ENCODE peak calls at places on chromosomes 4 and X, in ten cellular contexts. I is iPS-NIHi11; N is kidney tubule cell; C is effector CD4-positive, alpha-beta T cell; F is Peyer's patch; Q is T-helper 9 cell; G is mesendoderm; X is GM23248; A is fibroblast of lung; L is NCI-H1105. V is an unnamed sample.
A peak's percentile ranks its signal among the peaks of the same experiment; 100 is the strongest.

GRCh38 chr4:147117400-147117799 is 171.7 kb upstream of the TTC29 start:
- DNase-seq in I (no peak), N (no peak), G (peak; percentile 89), A (peak; percentile 55), L (no peak), C (no peak), F (no peak), X (no peak), Q (no peak), V (no peak)

GRCh38 chrX:110395877-110396276 is 37.2 kb downstream of the RTL9 start:
- DNase-seq in X (peak; percentile 58), G (no peak), L (no peak), A (no peak), I (no peak), N (peak; percentile 34), C (no peak), Q (no peak), F (no peak), V (no peak)

GRCh38 chrX:53794181-53794580 is 107.7 kb upstream of the HUWE1 start:
- DNase-seq in G (peak; percentile 3), X (no peak), I (no peak), N (no peak), Q (no peak), L (no peak), C (no peak), F (no peak), A (no peak), V (no peak)

GRCh38 chrX:49163555-49164419 is 1.2 kb downstream of the MAGIX start:
- DNase-seq in F (peak; percentile 88), C (peak; percentile 68), Q (peak; percentile 68), A (peak; percentile 85), L (peak; percentile 72), I (peak; percentile 68), X (peak; percentile 81), G (peak; percentile 92), N (peak; percentile 77), V (peak; percentile 88)

GRCh38 chr4:80058740-80059139 is 14.3 kb downstream of the ANTXR2 start:
- DNase-seq in N (peak; percentile 39), Q (peak; percentile 12), I (no peak), A (peak; percentile 11), C (peak; percentile 40), G (peak; percentile 29), L (no peak), F (no peak), X (peak; percentile 52), V (no peak)

GRCh38 chr4:188432328-188432727 is 293.1 kb downstream of the TRIML1 start:
- DNase-seq in I (no peak), N (no peak), G (no peak), L (no peak), A (no peak), F (no peak), X (no peak), C (no peak), Q (no peak), V (no peak)

GRCh38 chr4:139734201-139734874 is 68.7 kb downstream of the MGST2 start:
- DNase-seq in C (no peak), X (peak; percentile 78), G (peak; percentile 33), F (no peak), L (no peak), N (no peak), I (no peak), A (peak; percentile 91), Q (no peak), V (no peak)

GRCh38 chrX:74363914-74364313 is 57.4 kb upstream of the SLC16A2 start:
- DNase-seq in G (no peak), Q (no peak), I (no peak), C (no peak), N (no peak), A (no peak), F (no peak), L (no peak), X (no peak), V (no peak)

GRCh38 chrX:53594354-53594753 is 92.2 kb downstream of the HUWE1 start:
- DNase-seq in A (peak; percentile 5), X (peak; percentile 57), Q (no peak), N (peak; percentile 17), I (no peak), L (no peak), C (no peak), G (no peak), F (no peak), V (no peak)

GRCh38 chr4:26052663-26053534 is 138.9 kb downstream of the SMIM20 start:
- DNase-seq in X (no peak), C (no peak), L (no peak), N (no peak), A (no peak), G (no peak), Q (no peak), F (no peak), I (no peak), V (no peak)

GRCh38 chr4:127660486-127660885 is 27.7 kb downstream of the INTU start:
- DNase-seq in N (no peak), G (no peak), C (no peak), F (no peak), Q (no peak), X (no peak), L (no peak), A (no peak), I (no peak), V (no peak)

GRCh38 chr4:169899295-169899694 is 126.9 kb downstream of the MFAP3L start:
- DNase-seq in L (no peak), A (no peak), Q (no peak), I (no peak), C (no peak), F (no peak), X (no peak), N (peak; percentile 87), G (peak; percentile 62), V (no peak)

GRCh38 chr4:3317011-3317655 is 24.3 kb downstream of the RGS12 start:
- DNase-seq in F (peak; percentile 28), Q (no peak), I (no peak), N (no peak), A (no peak), G (no peak), C (no peak), X (no peak), L (no peak), V (peak; percentile 37)

V was measured in islet precursor cell.